ENCODE peak calls at places on chromosomes 3 and 15, in seven cellular contexts. H is stomach, G is psoas muscle, K is fibroblast of the aortic adventitia, W is brain microvascular endothelial cell, N is fibroblast of mammary gland, A is IMR-90. M is an unnamed sample.
A peak's percentile ranks its signal among the peaks of the same experiment; 100 is the strongest.

GRCh38 chr3:25432191-25432720 is 4.2 kb downstream of the RARB start:
- DNase-seq in W (no peak), H (no peak), G (no peak), K (no peak), N (no peak), A (no peak), M (no peak)

GRCh38 chr3:45551214-45552010 is 43.1 kb upstream of the LIMD1 start:
- DNase-seq in A (peak; percentile 99), N (peak; percentile 100), W (peak; percentile 98), H (peak; percentile 33), K (peak; percentile 98), G (peak; percentile 88), M (peak; percentile 93)

GRCh38 chr3:10703875-10704274 is 112.2 kb upstream of the SLC6A11 start:
- DNase-seq in N (peak; percentile 10), W (peak; percentile 39), G (no peak), K (peak; percentile 10), A (peak; percentile 23), H (no peak), M (peak; percentile 41)

GRCh38 chr3:150759319-150759718 is 3.6 kb downstream of the SIAH2 start:
- DNase-seq in K (no peak), G (no peak), N (peak; percentile 65), W (no peak), A (no peak), H (no peak), M (no peak)

GRCh38 chr15:72516734-72517133 is 42.6 kb downstream of the ARIH1 start:
- DNase-seq in A (no peak), W (no peak), H (no peak), N (no peak), G (no peak), K (no peak), M (no peak)

GRCh38 chr3:41881233-41881821 is 80.6 kb downstream of the ULK4 start:
- DNase-seq in A (peak; percentile 48), K (peak; percentile 66), N (peak; percentile 51), G (no peak), H (no peak), W (peak; percentile 16), M (peak; percentile 46)

GRCh38 chr3:32258869-32259268 is 20.4 kb downstream of the CMTM8 start:
- DNase-seq in A (no peak), N (no peak), K (no peak), H (no peak), W (no peak), G (no peak), M (no peak)

GRCh38 chr15:83613716-83614115 is 40.2 kb upstream of the ADAMTSL3 start:
- DNase-seq in H (no peak), K (peak; percentile 29), N (peak; percentile 2), A (no peak), W (no peak), G (no peak), M (peak; percentile 4)

GRCh38 chr3:179398574-179399249 is 51.2 kb downstream of the MFN1 start:
- DNase-seq in A (peak; percentile 71), N (no peak), W (no peak), K (peak; percentile 40), H (no peak), G (no peak), M (peak; percentile 44)

GRCh38 chr3:192819001-192819569 is 91.7 kb upstream of the FGF12 start:
- DNase-seq in K (peak; percentile 88), N (peak; percentile 85), G (no peak), W (peak; percentile 76), A (peak; percentile 88), H (no peak), M (peak; percentile 75)

GRCh38 chr3:169171739-169172138 is 491.8 kb downstream of the MECOM start:
- DNase-seq in H (no peak), G (no peak), N (peak; percentile 53), W (no peak), A (no peak), K (peak; percentile 85), M (peak; percentile 20)

GRCh38 chr15:63763476-63764123 is 70.1 kb downstream of the HERC1 start:
- DNase-seq in A (peak; percentile 39), G (no peak), N (peak; percentile 55), H (no peak), W (no peak), K (no peak), M (peak; percentile 69)

GRCh38 chr3:173066044-173066679 is 74.9 kb downstream of the SPATA16 start:
- DNase-seq in G (no peak), A (peak; percentile 11), H (no peak), W (peak; percentile 11), N (no peak), K (peak; percentile 89), M (peak; percentile 33)

GRCh38 chr3:125990253-125990970 is 21.4 kb downstream of the ROPN1B start:
- DNase-seq in G (peak; percentile 87), H (peak; percentile 80), K (peak; percentile 85), A (peak; percentile 78), W (peak; percentile 92), N (peak; percentile 92), M (peak; percentile 79)

GRCh38 chr3:89367166-89367565 is 259.7 kb downstream of the EPHA3 start:
- DNase-seq in A (no peak), N (no peak), K (no peak), H (no peak), W (no peak), G (no peak), M (no peak)

GRCh38 chr3:12766541-12766940 is 7.5 kb upstream of the TMEM40 start:
- DNase-seq in G (no peak), N (no peak), K (no peak), A (peak; percentile 38), W (no peak), H (no peak), M (no peak)

GRCh38 chr3:25603703-25604102 is 61.0 kb downstream of the TOP2B start:
- DNase-seq in K (peak; percentile 9), N (no peak), W (peak; percentile 41), A (no peak), H (no peak), G (no peak), M (peak; percentile 38)

GRCh38 chr3:89314454-89314853 is 207.0 kb downstream of the EPHA3 start:
- DNase-seq in K (peak; percentile 16), N (peak; percentile 35), W (peak; percentile 63), A (peak; percentile 44), G (no peak), H (no peak), M (peak; percentile 11)

DNA sequence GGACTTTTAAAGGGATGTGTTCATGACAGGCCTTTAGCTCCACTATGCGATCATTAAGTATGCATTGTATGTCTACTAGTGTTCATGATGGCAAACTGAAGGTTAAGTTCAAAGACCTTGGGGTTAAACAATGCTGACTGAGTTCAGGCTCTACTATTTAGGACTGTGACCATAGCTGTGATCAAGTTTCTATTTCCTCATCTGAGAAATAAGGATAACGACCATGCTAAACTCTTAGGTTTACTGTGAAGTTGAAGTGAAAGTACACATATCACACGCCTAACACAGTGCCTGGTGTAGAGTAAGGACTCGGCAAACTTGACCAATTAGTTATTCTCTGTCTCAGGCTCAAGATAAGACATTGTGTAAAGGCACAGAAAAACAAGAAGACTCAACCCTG is 243.2 kb downstream of the MBNL1 start:
- DNase-seq in H (no peak), W (no peak), N (no peak), K (no peak), A (no peak), G (no peak), M (no peak)
- H3K4me3 ChIP-seq in H (no peak overlapping the region), W (no peak overlapping the region), N (no peak overlapping the region), K (no peak overlapping the region), A (no peak overlapping the region), G (no peak overlapping the region), M (no peak overlapping the region)

DNA sequence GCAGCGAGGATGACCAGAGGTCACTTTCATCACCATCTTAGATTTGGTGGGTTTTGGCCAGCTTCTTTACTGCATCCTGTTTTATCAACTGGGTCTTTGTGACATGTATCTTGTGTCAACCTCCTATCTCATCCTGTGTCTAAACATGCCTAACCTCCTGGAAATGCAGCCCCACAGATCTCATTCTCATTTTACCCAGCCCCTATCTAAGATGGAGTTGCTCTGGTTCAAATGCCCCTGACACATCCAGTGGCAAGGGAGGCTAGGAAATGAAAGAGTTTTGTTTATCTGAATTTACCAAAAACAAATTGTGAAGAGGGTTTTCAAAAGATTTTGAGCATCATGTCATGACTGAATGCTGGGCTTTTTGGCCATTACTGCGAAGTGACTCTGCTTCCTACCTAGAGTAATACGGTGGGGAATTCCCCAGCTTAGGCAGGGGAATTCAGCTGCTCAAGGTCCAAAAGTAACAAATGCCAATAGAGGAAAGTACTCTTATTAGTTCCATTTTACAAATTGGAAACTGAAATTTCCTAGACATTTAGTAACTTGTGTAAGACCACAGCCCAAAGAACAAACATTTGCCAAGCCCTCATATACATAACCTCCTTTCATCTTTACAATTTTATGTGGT is 6.0 kb upstream of the SPSB4 start:
- DNase-seq in G (no peak), A (no peak), N (no peak), W (no peak), H (no peak), K (no peak), M (no peak)
- TF ChIP-seq CTCF in G (no peak), A (no peak), N (no peak), W (no peak), H (no peak), K (no peak), M (no peak)

GRCh38 chr3:98647197-98647596 is 53.8 kb upstream of the CPOX start:
- DNase-seq in H (no peak), N (no peak), W (no peak), G (no peak), K (no peak), A (no peak), M (no peak)

GRCh38 chr3:98651766-98652077 is 58.3 kb upstream of the CPOX start:
- DNase-seq in N (no peak), A (no peak), G (no peak), K (no peak), H (no peak), W (no peak), M (no peak)

GRCh38 chr3:98646680-98647079 is 53.3 kb upstream of the CPOX start:
- DNase-seq in K (no peak), G (no peak), A (no peak), N (no peak), H (no peak), W (no peak), M (no peak)

GRCh38 chr3:98655666-98656065 is 62.3 kb upstream of the CPOX start:
- DNase-seq in H (no peak), K (peak; percentile 65), A (peak; percentile 35), N (peak; percentile 64), G (no peak), W (peak; percentile 83), M (peak; percentile 58)

DNA sequence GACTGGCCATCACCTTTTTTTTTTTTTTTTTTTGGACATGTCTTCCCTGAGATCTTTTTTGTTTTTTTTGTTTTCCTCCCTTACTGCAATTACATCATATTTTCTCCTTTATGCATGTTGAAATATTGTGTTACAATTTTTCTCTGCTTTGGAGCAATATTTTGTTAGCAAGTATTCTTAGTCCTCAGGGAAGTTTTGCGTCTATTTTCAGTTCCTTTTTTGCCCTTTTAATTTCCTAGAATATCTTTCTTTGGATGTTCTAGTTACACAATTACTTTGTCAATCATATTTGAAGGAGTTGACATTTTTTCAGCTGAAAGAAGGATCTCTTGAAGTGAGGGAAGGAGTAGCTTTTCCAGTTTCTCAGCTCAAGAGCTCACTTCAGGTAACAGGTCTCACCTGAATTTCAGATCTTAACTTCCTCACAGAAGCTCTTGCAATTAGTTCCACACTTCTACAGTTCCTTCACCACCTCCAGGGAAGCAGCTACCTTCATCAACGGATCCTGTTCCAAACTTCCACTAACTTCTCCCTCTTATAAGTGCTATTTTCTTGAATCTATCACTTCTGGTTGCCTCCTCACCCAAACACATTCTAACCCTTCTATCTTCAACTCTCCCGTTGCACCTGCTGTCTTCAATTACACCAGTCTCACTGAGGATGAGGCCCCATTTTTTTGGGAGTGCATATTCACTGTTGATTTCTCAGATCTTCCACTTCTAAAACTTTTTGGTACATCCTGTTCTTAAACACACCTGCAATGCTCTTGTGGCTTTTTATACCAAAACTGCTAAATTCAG is 57.8 kb upstream of the CPOX start:
- DNase-seq in H (no peak), K (no peak), W (no peak), A (no peak), G (no peak), N (no peak), M (no peak)
- H3K4me3 ChIP-seq in H (no peak overlapping the region), K (no peak overlapping the region), W (no peak overlapping the region), A (no peak overlapping the region), G (no peak overlapping the region), N (no peak overlapping the region), M (no peak overlapping the region)

GRCh38 chr15:57559875-57560274 is 31.8 kb upstream of the MYZAP start:
- DNase-seq in A (no peak), N (peak; percentile 45), H (peak; percentile 84), W (peak; percentile 48), K (peak; percentile 40), G (peak; percentile 57), M (peak; percentile 31)
- TF ChIP-seq CTCF in A (peak; percentile 67), N (peak; percentile 92), H (peak; percentile 76), W (peak; percentile 90), K (peak; percentile 92), G (peak; percentile 91), M (peak; percentile 91)

M was measured in AG10803.